ENCODE peak calls at places on chromosomes 6 and 20, in eight cellular contexts. L is NB4, Z is HCT116, G is A549, P is HepG2, J is H1, I is GM12878, S is K562. C is an unnamed sample.
A peak's percentile ranks its signal among the peaks of the same experiment; 100 is the strongest.

GRCh38 chr6:138004423-138005287 is 102.6 kb downstream of the PERP start:
- DNase-seq in L (peak; percentile 74), Z (peak; percentile 32), G (peak; percentile 47), P (peak; percentile 35), J (no peak), I (peak; percentile 28), S (peak; percentile 54), C (peak; percentile 53)

GRCh38 chr6:139278190-139278589 is 13.6 kb downstream of the TXLNB start:
- DNase-seq in L (no peak), Z (no peak), G (no peak), P (no peak), J (no peak), I (no peak), S (no peak), C (no peak)

GRCh38 chr20:63536241-63536977 is 767 bp downstream of the PTK6 start:
- DNase-seq in L (peak; percentile 74), Z (no peak), G (peak; percentile 56), P (no peak), J (no peak), I (no peak), S (no peak), C (no peak)

GRCh38 chr6:56377295-56377694 is 129.9 kb upstream of the COL21A1 start:
- DNase-seq in L (no peak), Z (no peak), G (no peak), P (no peak), J (no peak), I (no peak), S (no peak), C (no peak)

GRCh38 chr6:167399051-167399387 is 74.1 kb downstream of the TTLL2 start:
- DNase-seq in L (no peak), Z (no peak), G (no peak), P (no peak), J (no peak), I (no peak), S (no peak), C (no peak)

GRCh38 chr6:30231067-30231466 is 17.9 kb upstream of the TRIM26 start:
- DNase-seq in L (peak; percentile 30), Z (no peak), G (no peak), P (no peak), J (no peak), I (no peak), S (no peak), C (no peak)

GRCh38 chr6:87971605-87972262 is 75.9 kb upstream of the SPACA1 start:
- DNase-seq in L (no peak), Z (no peak), G (no peak), P (no peak), J (no peak), I (no peak), S (no peak), C (no peak)

GRCh38 chr6:159106627-159107241 is 61.9 kb upstream of the TAGAP start:
- DNase-seq in L (peak; percentile 91), Z (peak; percentile 70), G (peak; percentile 59), P (peak; percentile 33), J (peak; percentile 98), I (peak; percentile 92), S (peak; percentile 90), C (peak; percentile 55)

GRCh38 chr6:144158133-144158532 is 7.8 kb downstream of the STX11 start:
- DNase-seq in L (no peak), Z (no peak), G (peak; percentile 21), P (no peak), J (no peak), I (no peak), S (no peak), C (peak; percentile 79)

GRCh38 chr6:72580281-72580940 is 41.5 kb upstream of the KCNQ5 start:
- DNase-seq in L (peak; percentile 90), Z (peak; percentile 31), G (peak; percentile 67), P (peak; percentile 9), J (no peak), I (no peak), S (peak; percentile 75), C (no peak)

GRCh38 chr6:160412993-160413392 is 64.8 kb downstream of the SLC22A3 start:
- DNase-seq in L (no peak), Z (no peak), G (no peak), P (no peak), J (no peak), I (no peak), S (no peak), C (no peak)

GRCh38 chr20:37218431-37218830 is 39.1 kb upstream of the MROH8 start:
- DNase-seq in L (no peak), Z (no peak), G (no peak), P (no peak), J (no peak), I (no peak), S (no peak), C (no peak)

GRCh38 chr6:25056130-25056529 is 120.4 kb upstream of the RIPOR2 start:
- DNase-seq in L (peak; percentile 74), Z (no peak), G (no peak), P (no peak), J (no peak), I (no peak), S (no peak), C (no peak)

GRCh38 chr6:20403766-20404640 is 2.3 kb downstream of the E2F3 start:
- DNase-seq in L (peak; percentile 86), Z (peak; percentile 12), G (peak; percentile 63), P (peak; percentile 52), J (peak; percentile 72), I (no peak), S (peak; percentile 81), C (peak; percentile 89)

GRCh38 chr6:27213544-27214125 is 33.9 kb upstream of the PRSS16 start:
- DNase-seq in L (peak; percentile 12), Z (no peak), G (peak; percentile 83), P (no peak), J (peak; percentile 82), I (no peak), S (peak; percentile 70), C (peak; percentile 21)

GRCh38 chr6:143743256-143744166 is 65.7 kb downstream of the PHACTR2 start:
- DNase-seq in L (no peak), Z (no peak), G (no peak), P (peak; percentile 82), J (no peak), I (no peak), S (no peak), C (no peak)

GRCh38 chr20:18524646-18525045 is 16.9 kb downstream of the SEC23B start:
- DNase-seq in L (no peak), Z (no peak), G (peak; percentile 54), P (no peak), J (no peak), I (no peak), S (no peak), C (no peak)

GRCh38 chr6:133705731-133706130 is 183.2 kb upstream of the TCF21 start:
- DNase-seq in L (no peak), Z (no peak), G (no peak), P (no peak), J (no peak), I (no peak), S (no peak), C (no peak)

GRCh38 chr6:7108964-7109836 is 1.4 kb downstream of the RREB1 start:
- DNase-seq in L (peak; percentile 88), Z (no peak), G (peak; percentile 46), P (peak; percentile 81), J (no peak), I (no peak), S (peak; percentile 69), C (peak; percentile 51)

GRCh38 chr6:149054559-149055194 is 262.8 kb upstream of the TAB2 start:
- DNase-seq in L (no peak), Z (no peak), G (peak; percentile 22), P (no peak), J (no peak), I (peak; percentile 86), S (no peak), C (no peak)
- TF ChIP-seq POLR2A in L (no peak), Z (no peak), G (no peak), P (no peak), J (no peak), I (no peak), S (no peak), C (no peak)

GRCh38 chr6:11172501-11173337 is 59.7 kb downstream of the NEDD9 start:
- DNase-seq in L (peak; percentile 76), Z (peak; percentile 23), G (peak; percentile 64), P (peak; percentile 66), J (peak; percentile 95), I (no peak), S (peak; percentile 60), C (peak; percentile 71)
- TF ChIP-seq MAX in L (no peak), Z (no peak), G (no peak), P (no peak), J (no peak), I (no peak), S (no peak), C (no peak)

GRCh38 chr20:3744037-3744436 is 11.6 kb downstream of the HSPA12B start:
- DNase-seq in L (no peak), Z (no peak), G (no peak), P (no peak), J (no peak), I (no peak), S (no peak), C (no peak)

GRCh38 chr20:3747471-3747870 is 15.0 kb downstream of the HSPA12B start:
- DNase-seq in L (no peak), Z (no peak), G (no peak), P (no peak), J (no peak), I (no peak), S (no peak), C (no peak)

GRCh38 chr20:3743251-3743650 is 10.8 kb downstream of the HSPA12B start:
- DNase-seq in L (no peak), Z (no peak), G (no peak), P (no peak), J (no peak), I (no peak), S (no peak), C (no peak)

GRCh38 chr20:3745686-3746173 is 13.2 kb downstream of the HSPA12B start:
- DNase-seq in L (no peak), Z (no peak), G (no peak), P (no peak), J (peak; percentile 63), I (no peak), S (no peak), C (no peak)

GRCh38 chr20:3744806-3745685 is 12.6 kb downstream of the HSPA12B start:
- DNase-seq in L (peak; percentile 87), Z (peak; percentile 88), G (peak; percentile 95), P (peak; percentile 74), J (peak; percentile 100), I (no peak), S (peak; percentile 97), C (peak; percentile 73)
- TF ChIP-seq CTCF in L (peak; percentile 2), Z (no peak), G (no peak), P (peak; percentile 47), J (no peak), I (no peak), S (peak; percentile 28), C (no peak)

DNA sequence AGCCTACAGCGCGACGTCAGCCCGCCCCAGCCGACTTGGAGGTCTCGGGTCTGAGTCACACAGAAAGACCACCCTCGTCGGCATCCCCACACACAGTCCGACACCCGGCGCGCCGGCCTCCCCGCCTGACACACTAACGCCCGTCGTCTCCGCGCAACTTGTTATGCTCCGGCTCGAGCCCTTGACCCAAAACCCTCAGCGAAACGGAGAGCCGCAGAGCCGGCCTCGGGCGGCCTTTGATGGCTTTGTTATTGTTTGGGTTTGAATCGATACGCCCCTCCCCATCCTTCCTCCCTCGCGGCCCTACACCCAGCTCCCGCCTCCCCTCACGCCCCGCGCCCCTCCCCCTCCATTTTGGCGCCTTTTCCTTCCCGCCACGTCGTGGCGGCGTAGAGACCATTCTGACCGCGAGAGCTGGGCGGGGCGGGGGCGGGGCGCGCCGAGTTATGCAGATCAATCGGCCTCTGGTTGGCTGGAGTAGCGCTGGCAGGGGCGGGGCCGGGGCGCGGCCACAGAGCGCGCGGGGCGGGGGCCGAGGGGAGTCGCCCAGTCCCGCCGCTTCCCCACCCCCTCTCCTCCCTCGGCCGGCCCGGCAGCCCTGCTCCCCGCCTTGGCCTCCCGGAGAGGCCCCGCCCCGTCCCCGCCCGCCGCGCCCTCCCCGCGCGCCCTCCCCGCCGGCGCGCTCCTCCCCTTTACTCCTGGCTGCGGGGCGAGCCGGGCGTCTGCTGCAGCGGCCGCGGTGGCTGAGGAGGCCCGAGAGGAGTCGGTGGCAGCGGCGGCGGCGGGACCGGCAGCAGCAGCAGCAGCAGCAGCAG is at the start of gene PIM1:
- DNase-seq in L (peak; percentile 99), Z (peak; percentile 87), G (peak; percentile 96), P (peak; percentile 98), J (peak; percentile 93), I (peak; percentile 62), S (peak; percentile 99), C (peak; percentile 97)
- TF ChIP-seq POLR2A in L (peak; percentile 29), Z (peak; percentile 25), G (peak; percentile 56), P (peak; percentile 88), J (peak; percentile 65), I (peak; percentile 81), S (peak; percentile 51), C (peak; percentile 4)